ENCODE peak calls at places on chromosomes 16 and 17, in six cellular contexts. A, L, G, U, Q and I are unnamed samples.

GRCh38 chr17:3843935-3844516 is 2.0 kb downstream of the NCBP3 start:
- DNase-seq in A (peak), L (no peak), G (peak), U (no peak), Q (peak), I (peak)

GRCh38 chr17:57589151-57590034 is 155.7 kb downstream of the CCDC182 start:
- DNase-seq in A (no peak), L (no peak), G (no peak), U (no peak), Q (no peak), I (peak)

GRCh38 chr16:50448522-50448921 is 79.7 kb upstream of the BRD7 start:
- DNase-seq in A (peak), L (no peak), G (no peak), U (no peak), Q (no peak), I (no peak)

GRCh38 chr17:74605361-74605760 is 13.3 kb upstream of the CD300LD start:
- DNase-seq in A (no peak), L (no peak), G (peak), U (peak), Q (no peak), I (peak)

GRCh38 chr16:74585846-74586392 is 21.0 kb downstream of the GLG1 start:
- DNase-seq in A (no peak), L (no peak), G (no peak), U (no peak), Q (no peak), I (no peak)

GRCh38 chr17:59392973-59393679 is 61.7 kb downstream of the YPEL2 start:
- DNase-seq in A (no peak), L (no peak), G (no peak), U (no peak), Q (no peak), I (no peak)

GRCh38 chr17:30000001-30000754 is 58.7 kb downstream of the EFCAB5 start:
- DNase-seq in A (no peak), L (no peak), G (no peak), U (no peak), Q (no peak), I (no peak)

GRCh38 chr17:61091096-61091495 is 308.5 kb upstream of the TBX2 start:
- DNase-seq in A (no peak), L (no peak), G (no peak), U (no peak), Q (no peak), I (no peak)

GRCh38 chr17:68029512-68030215 is 5.9 kb upstream of the KPNA2 start:
- DNase-seq in A (no peak), L (no peak), G (no peak), U (no peak), Q (no peak), I (no peak)